ENCODE peak calls at places on chromosomes 7 and 10, in ten cellular contexts. G is GM12865, N is endothelial cell, D is fibroblast of villous mesenchyme, O is NB4, I is left lung, K is tibial nerve, C is MCF 10A, Q is mucosa of descending colon, Z is psoas muscle. B is an unnamed sample.
A peak's percentile ranks its signal among the peaks of the same experiment; 100 is the strongest.

GRCh38 chr7:117036836-117037235 is 83.5 kb downstream of the ST7 start:
- DNase-seq in C (no peak), I (no peak), D (no peak), N (no peak), O (no peak), G (no peak), Z (no peak), K (no peak), Q (no peak), B (no peak)

GRCh38 chr10:9209105-9209798 is 1154.8 kb downstream of the GATA3 start:
- DNase-seq in N (peak; percentile 80), D (peak; percentile 56), O (peak; percentile 48), Q (peak; percentile 56), Z (peak; percentile 64), I (no peak), K (peak; percentile 66), G (peak; percentile 68), C (peak; percentile 71), B (peak; percentile 86)

GRCh38 chr7:101159696-101160674 is 5.4 kb downstream of the VGF start:
- DNase-seq in K (no peak), D (no peak), G (no peak), I (no peak), Z (no peak), O (peak; percentile 52), Q (no peak), N (no peak), C (peak; percentile 67), B (no peak)

GRCh38 chr7:27248911-27249723 is 6.5 kb downstream of the EVX1 start:
- DNase-seq in O (peak; percentile 86), D (no peak), K (no peak), C (peak; percentile 90), Q (no peak), I (no peak), G (no peak), Z (no peak), N (no peak), B (no peak)

GRCh38 chr10:7481382-7481765 is 70.5 kb upstream of the SFMBT2 start:
- DNase-seq in G (no peak), N (no peak), Z (no peak), O (no peak), D (no peak), I (no peak), K (no peak), Q (no peak), C (no peak), B (no peak)

GRCh38 chr10:81820418-81820817 is 54.6 kb upstream of the NRG3 start:
- DNase-seq in I (no peak), K (no peak), Q (no peak), Z (no peak), N (no peak), C (peak; percentile 38), D (no peak), G (no peak), O (peak; percentile 32), B (no peak)

GRCh38 chr10:75662715-75663114 is 231.3 kb downstream of the LRMDA start:
- DNase-seq in Q (no peak), O (peak; percentile 63), N (no peak), D (peak; percentile 83), I (no peak), G (no peak), Z (no peak), K (peak; percentile 65), C (peak; percentile 10), B (no peak)

GRCh38 chr10:52011113-52011512 is 303.0 kb upstream of the DKK1 start:
- DNase-seq in N (no peak), D (no peak), G (no peak), C (no peak), O (no peak), I (no peak), Q (no peak), K (no peak), Z (no peak), B (no peak)

GRCh38 chr7:92961966-92962365 is 125.6 kb upstream of the CDK6 start:
- DNase-seq in Z (no peak), Q (no peak), K (no peak), C (no peak), N (no peak), I (no peak), D (no peak), G (no peak), O (no peak), B (no peak)

GRCh38 chr7:137454169-137455166 is 110.9 kb upstream of the PTN start:
- DNase-seq in N (no peak), Z (no peak), K (no peak), I (no peak), D (peak; percentile 99), Q (no peak), O (peak; percentile 52), G (peak; percentile 32), C (peak; percentile 57), B (no peak)

GRCh38 chr10:47047577-47048532 is 136.6 kb downstream of the PTPN20 start:
- DNase-seq in Z (peak; percentile 88), D (peak; percentile 71), K (peak; percentile 76), N (peak; percentile 88), I (peak; percentile 94), G (peak; percentile 76), Q (peak; percentile 86), C (peak; percentile 74), O (peak; percentile 84), B (peak; percentile 88)

GRCh38 chr10:109475704-109476103 is 447.6 kb downstream of the XPNPEP1 start:
- DNase-seq in G (no peak), C (no peak), D (no peak), I (no peak), Z (no peak), N (no peak), O (no peak), K (no peak), Q (no peak), B (no peak)

DNA sequence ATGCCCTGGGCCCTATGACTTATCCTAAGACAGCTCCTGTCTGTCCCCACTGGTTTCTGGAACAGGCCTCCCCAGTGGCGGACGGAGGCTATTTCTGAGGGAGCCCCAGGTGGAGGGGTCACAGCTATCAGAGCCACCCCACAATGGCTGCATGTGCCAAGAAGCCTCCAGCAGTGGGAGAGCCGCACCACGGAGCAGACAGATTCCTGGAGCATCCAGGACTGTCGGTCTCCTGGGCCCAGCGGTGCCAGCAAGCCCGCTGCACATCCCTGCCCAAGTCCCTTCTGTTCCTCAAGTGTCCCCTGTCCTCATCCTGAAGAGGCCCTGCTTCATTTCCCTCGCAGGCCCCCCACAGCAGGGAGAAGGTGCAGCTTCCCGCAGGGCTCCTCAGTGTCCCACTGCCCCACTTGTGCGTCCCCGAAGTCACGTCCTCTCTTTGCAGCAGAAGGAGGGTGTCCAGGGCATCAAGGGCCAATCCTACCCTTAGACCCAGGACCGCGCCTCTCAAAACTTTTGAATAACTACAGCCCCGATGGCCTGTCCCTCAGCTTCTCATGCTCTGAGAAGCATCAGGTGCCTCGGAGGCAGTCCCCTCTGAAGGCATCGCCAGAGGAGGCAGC is 193.0 kb upstream of the SHH start:
- DNase-seq in K (no peak), N (no peak), D (no peak), I (peak; percentile 37), C (no peak), Q (peak; percentile 15), O (no peak), G (no peak), Z (no peak), B (no peak)
- TF ChIP-seq CTCF in K (no peak), N (no peak), D (no peak), I (no peak), C (no peak), Q (no peak), O (no peak), G (no peak), Z (no peak), B (no peak)

GRCh38 chr7:40758590-40758989 is 623.8 kb downstream of the SUGCT start:
- DNase-seq in Z (no peak), D (no peak), Q (no peak), O (peak; percentile 18), K (no peak), N (no peak), C (no peak), I (no peak), G (no peak), B (no peak)

GRCh38 chr7:40760997-40761396 is 626.2 kb downstream of the SUGCT start:
- DNase-seq in O (no peak), C (no peak), Z (no peak), G (no peak), N (no peak), K (no peak), Q (no peak), I (no peak), D (no peak), B (no peak)

GRCh38 chr7:40763319-40764287 is 628.8 kb downstream of the SUGCT start:
- DNase-seq in I (no peak), D (peak; percentile 60), N (no peak), O (no peak), Q (no peak), K (no peak), G (no peak), C (peak; percentile 8), Z (no peak), B (no peak)

GRCh38 chr7:40760293-40760964 is 625.6 kb downstream of the SUGCT start:
- DNase-seq in D (no peak), O (no peak), N (no peak), Q (no peak), Z (no peak), G (no peak), I (no peak), K (no peak), C (peak; percentile 11), B (no peak)

DNA sequence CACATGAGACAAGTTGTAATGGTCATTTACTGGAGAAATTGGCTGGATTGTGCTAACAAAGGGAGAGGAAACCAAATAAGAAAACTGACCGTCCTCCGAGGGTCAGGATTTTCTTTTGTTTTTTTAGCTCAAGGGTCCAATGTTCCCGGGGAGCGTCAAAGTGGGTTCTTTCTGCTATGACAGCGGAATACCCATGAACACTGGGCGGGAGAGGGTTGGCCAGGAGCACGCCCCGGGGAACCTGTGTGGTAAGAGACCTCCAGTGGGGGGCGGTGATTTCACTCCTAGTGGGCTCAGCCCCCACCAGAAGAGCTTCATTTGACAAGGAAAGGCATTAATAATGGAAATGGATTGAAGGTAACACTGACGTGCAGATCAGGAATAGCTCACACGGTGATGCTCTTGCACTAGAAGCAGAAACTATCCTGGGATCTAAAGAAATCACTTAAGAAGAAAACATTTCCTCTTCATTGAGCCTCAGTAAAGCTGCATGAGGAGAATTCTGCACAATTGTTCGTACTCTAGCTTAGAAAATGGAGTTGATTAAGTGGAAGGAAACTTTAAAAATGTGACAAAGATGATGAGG is 627.0 kb downstream of the SUGCT start:
- DNase-seq in Z (no peak), D (no peak), Q (no peak), O (no peak), I (no peak), N (no peak), G (no peak), K (no peak), C (no peak), B (no peak)
- TF ChIP-seq CTCF in Z (no peak), D (peak; percentile 20), Q (no peak), O (no peak), I (no peak), N (no peak), G (no peak), K (no peak), C (no peak), B (no peak)

GRCh38 chr10:25561761-25562160 is 372.3 kb upstream of the MYO3A start:
- DNase-seq in Q (no peak), I (no peak), C (no peak), O (no peak), K (no peak), Z (no peak), D (no peak), N (no peak), G (no peak), B (no peak)
- TF ChIP-seq CTCF in Q (no peak), I (no peak), C (no peak), O (no peak), K (no peak), Z (no peak), D (no peak), N (no peak), G (no peak), B (no peak)

GRCh38 chr10:70479161-70479531 is 579 bp downstream of the PALD1 start:
- DNase-seq in G (no peak), Z (no peak), D (no peak), C (no peak), I (no peak), K (no peak), N (no peak), Q (no peak), O (peak; percentile 52), B (no peak)
- TF ChIP-seq CTCF in G (peak; percentile 13), Z (no peak), D (no peak), C (no peak), I (no peak), K (no peak), N (no peak), Q (no peak), O (peak; percentile 24), B (no peak)

B was measured in activated CD8-positive, alpha-beta T cell treated with anti-CD3 and anti-CD28 coated beads for 36 hours.